ENCODE peak calls at places on chromosomes 1 and 21, in four cellular contexts. Y, L, S and R are unnamed samples.

GRCh38 chr1:198161718-198162090 is 4.9 kb downstream of the NEK7 start:
- DNase-seq in Y (no peak), S (no peak), L (no peak), R (no peak)

GRCh38 chr1:228446849-228447248 is 30.2 kb upstream of the TRIM17 start:
- DNase-seq in S (no peak), Y (no peak), L (no peak), R (peak)

GRCh38 chr1:214331827-214332423 is 51.0 kb downstream of the SMYD2 start:
- DNase-seq in L (peak), Y (peak), S (no peak), R (peak)

GRCh38 chr1:148290881-148291280 is 138.8 kb upstream of the NBPF11 start:
- DNase-seq in S (no peak), L (no peak), Y (no peak), R (no peak)

GRCh38 chr21:37257967-37258877 is 8.9 kb downstream of the VPS26C start:
- DNase-seq in L (peak), S (peak), Y (no peak), R (peak)

GRCh38 chr1:245177071-245177900 is 22.5 kb downstream of the KIF26B start:
- DNase-seq in Y (no peak), S (no peak), L (no peak), R (no peak)

GRCh38 chr1:46002751-46003150 is 129.7 kb downstream of the PIK3R3 start:
- DNase-seq in L (no peak), Y (no peak), S (no peak), R (no peak)

GRCh38 chr1:10691740-10692125 is 104.7 kb downstream of the CASZ1 start:
- DNase-seq in S (no peak), L (no peak), Y (no peak), R (no peak)

GRCh38 chr1:41513388-41513745 is 28.9 kb upstream of the EDN2 start:
- DNase-seq in S (no peak), L (no peak), Y (peak), R (peak)

GRCh38 chr1:9500756-9501754 is 38.2 kb upstream of the SLC25A33 start:
- DNase-seq in Y (no peak), S (no peak), L (peak), R (no peak)

GRCh38 chr1:162538815-162539431 is 22.6 kb upstream of the UAP1 start:
- DNase-seq in L (peak), Y (peak), S (no peak), R (no peak)

GRCh38 chr1:223214272-223214807 is 71.3 kb upstream of the TLR5 start:
- DNase-seq in L (no peak), Y (no peak), S (no peak), R (no peak)

GRCh38 chr1:154666051-154666793 is 58.2 kb upstream of the ADAR start:
- DNase-seq in S (no peak), L (no peak), Y (no peak), R (no peak)

GRCh38 chr1:165883056-165883455 is 55.6 kb downstream of the UCK2 start:
- DNase-seq in Y (no peak), L (no peak), S (no peak), R (no peak)

GRCh38 chr1:107535091-107535490 is 394.3 kb downstream of the NTNG1 start:
- DNase-seq in Y (no peak), L (no peak), S (no peak), R (no peak)

GRCh38 chr1:29195875-29196274 is 14.2 kb upstream of the SRSF4 start:
- DNase-seq in S (no peak), Y (no peak), L (no peak), R (no peak)

GRCh38 chr1:77412069-77412793 is 130.4 kb downstream of the AK5 start:
- DNase-seq in S (no peak), L (no peak), Y (no peak), R (no peak)

GRCh38 chr21:26925122-26925521 is 41.8 kb downstream of the ADAMTS5 start:
- DNase-seq in L (no peak), S (no peak), Y (no peak), R (no peak)

GRCh38 chr1:108016451-108016920 is 51.5 kb upstream of the VAV3 start:
- DNase-seq in L (no peak), S (no peak), Y (peak), R (no peak)

GRCh38 chr1:39104158-39105060 is 78.3 kb downstream of the NDUFS5 start:
- DNase-seq in Y (peak), L (no peak), S (no peak), R (peak)

GRCh38 chr1:31573261-31573660 is 3.1 kb upstream of the TINAGL1 start:
- DNase-seq in L (no peak), S (no peak), Y (no peak), R (no peak)

GRCh38 chr1:169701261-169701802 is 10.1 kb downstream of the SELL start:
- DNase-seq in S (no peak), L (no peak), Y (no peak), R (no peak)

DNA sequence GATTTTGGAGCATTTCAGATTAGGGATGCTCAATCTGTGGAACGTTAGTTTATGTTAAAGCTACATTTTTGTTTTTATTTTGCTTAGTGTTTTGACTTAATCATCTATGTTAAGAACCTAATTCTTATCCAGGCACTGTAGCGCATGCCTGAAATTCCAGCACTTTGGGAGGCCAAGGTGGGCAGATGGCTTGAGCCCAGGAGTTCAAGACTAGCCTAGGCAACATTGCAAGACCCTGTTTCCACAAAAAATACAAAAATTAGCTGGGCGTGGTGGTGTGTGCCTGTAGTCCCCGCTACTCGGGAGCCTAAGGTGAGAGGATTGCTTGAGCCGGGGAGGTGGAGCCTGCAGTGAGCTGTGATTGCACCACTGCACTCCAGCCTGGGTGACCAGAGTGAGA is 23.4 kb downstream of the FNBP1L start:
- DNase-seq in L (no peak), Y (no peak), S (no peak), R (peak)
- TF ChIP-seq ETV6 in L (no peak), Y (no peak), S (no peak), R (no peak)

GRCh38 chr1:202967684-202968281 is 726 bp upstream of the CYB5R1 start:
- DNase-seq in S (no peak), Y (peak), L (no peak), R (peak)
- TF ChIP-seq CBFB in S (no peak), Y (no peak), L (no peak), R (no peak)

GRCh38 chr21:46431884-46432488 is 26.7 kb upstream of the DIP2A start:
- DNase-seq in Y (no peak), S (no peak), L (no peak), R (no peak)
- TF ChIP-seq ETV6 in Y (no peak), S (no peak), L (no peak), R (no peak)

DNA sequence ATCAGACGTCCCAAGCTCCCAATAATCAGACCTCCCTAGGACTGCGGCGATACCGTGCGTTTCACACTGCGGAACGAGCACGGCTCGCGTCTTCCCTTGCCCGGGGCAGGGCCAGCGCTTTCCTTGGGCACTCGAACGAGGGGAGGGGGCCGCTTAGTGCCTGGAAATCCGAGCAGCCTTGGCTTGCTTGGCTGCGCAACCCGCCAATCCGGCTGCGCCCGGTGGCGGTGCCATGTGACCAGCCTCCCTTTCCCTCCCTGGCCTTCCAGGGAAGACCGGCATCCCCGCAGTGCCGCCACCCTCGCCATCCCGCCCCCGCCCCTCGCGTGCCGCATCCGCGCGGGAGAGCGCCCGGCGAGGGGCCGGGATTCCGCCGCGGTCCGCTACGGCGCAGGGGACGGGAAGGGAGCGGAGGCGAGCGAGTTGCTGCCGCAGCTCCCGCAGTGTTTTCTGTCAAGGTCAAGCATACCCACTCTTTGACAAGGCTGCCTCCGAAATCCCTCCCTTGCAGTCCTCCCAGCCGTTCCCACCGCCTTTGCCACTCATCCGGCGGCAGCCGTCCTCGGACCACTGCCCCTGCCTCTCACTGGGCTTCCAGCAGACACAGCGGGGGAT is 8.3 kb upstream of the RNF19B start:
- DNase-seq in Y (no peak), L (no peak), S (no peak), R (peak)
- TF ChIP-seq CBFB in Y (no peak), L (no peak), S (no peak), R (no peak)

DNA sequence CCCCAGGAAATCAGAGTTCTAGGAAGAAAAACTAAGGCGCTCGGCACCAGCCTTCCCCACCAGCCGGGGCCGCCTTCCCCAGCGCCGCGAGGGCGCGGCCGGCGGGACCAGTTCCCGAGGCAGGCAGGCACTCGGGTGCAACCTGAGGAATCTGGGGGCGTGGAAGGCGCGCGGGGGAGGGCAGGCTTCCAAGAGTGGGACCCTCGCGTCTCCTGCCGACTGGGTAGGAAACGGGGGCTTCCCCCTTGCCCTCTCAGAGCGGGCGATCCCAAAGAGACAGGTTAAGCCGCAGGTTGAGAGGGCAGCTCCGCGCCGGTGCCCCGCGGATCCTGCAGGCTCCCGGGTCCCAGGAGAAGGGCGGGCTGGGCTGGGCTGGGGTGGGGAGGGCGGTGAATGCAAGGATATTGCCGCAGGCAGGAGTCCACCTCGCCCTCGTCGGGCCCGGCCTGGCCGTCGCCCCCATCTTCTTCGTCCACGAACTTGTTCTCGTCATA is 424 bp downstream of the ARPC5 start:
- DNase-seq in L (no peak), Y (peak), S (no peak), R (peak)
- TF ChIP-seq ETV6 in L (no peak), Y (no peak), S (no peak), R (no peak)

GRCh38 chr1:64745181-64745985 is 508 bp downstream of the RAVER2 start:
- DNase-seq in S (no peak), L (peak), Y (peak), R (peak)

GRCh38 chr1:64745986-64746940 is 1.4 kb downstream of the RAVER2 start:
- DNase-seq in Y (no peak), S (no peak), L (no peak), R (no peak)

GRCh38 chr1:64743954-64744491 is 852 bp upstream of the RAVER2 start:
- DNase-seq in Y (no peak), S (no peak), L (no peak), R (no peak)

GRCh38 chr1:64748222-64748621 is 3.3 kb downstream of the RAVER2 start:
- DNase-seq in Y (no peak), S (no peak), L (no peak), R (no peak)

GRCh38 chr1:64744492-64745180 is at the start of gene RAVER2:
- DNase-seq in S (no peak), L (peak), Y (peak), R (peak)
- TF ChIP-seq CBFB in S (no peak), L (no peak), Y (no peak), R (no peak)